ENCODE peak calls at places on chromosomes 1 and 21, in eight cellular contexts. One of them, this sample, is unnamed.

GRCh38 chr1:220818421-220819173 is 31.9 kb downstream of the MTARC1 start:
- DNase-seq in adrenal gland: no peak
- DNase-seq in SW480: no peak
- DNase-seq in endothelial cell of umbilical vein: peak; percentile 12
- DNase-seq in cortex of kidney: no peak
- DNase-seq in BJ: peak; percentile 93
- DNase-seq in Right ventricle myocardium superior: no peak
- DNase-seq in activated CD4-positive, alpha-beta T cell treated with anti-CD3 and anti-CD28 coated beads, Interleukin-2, amount 10 ng/mL, durations not matched to agents 7 days and 5 days: no peak
- DNase-seq in this sample: no peak

GRCh38 chr1:42860339-42861013 is 14.1 kb downstream of the ZNF691 start:
- DNase-seq in SW480: no peak
- DNase-seq in BJ: no peak
- DNase-seq in adrenal gland: no peak
- DNase-seq in Right ventricle myocardium superior: no peak
- DNase-seq in endothelial cell of umbilical vein: no peak
- DNase-seq in cortex of kidney: no peak
- DNase-seq in activated CD4-positive, alpha-beta T cell treated with anti-CD3 and anti-CD28 coated beads, Interleukin-2, amount 10 ng/mL, durations not matched to agents 7 days and 5 days: no peak
- DNase-seq in this sample: no peak

GRCh38 chr1:91201174-91201573 is 179.3 kb upstream of the ZNF644 start:
- DNase-seq in Right ventricle myocardium superior: no peak
- DNase-seq in adrenal gland: no peak
- DNase-seq in cortex of kidney: no peak
- DNase-seq in endothelial cell of umbilical vein: no peak
- DNase-seq in activated CD4-positive, alpha-beta T cell treated with anti-CD3 and anti-CD28 coated beads, Interleukin-2, amount 10 ng/mL, durations not matched to agents 7 days and 5 days: no peak
- DNase-seq in BJ: no peak
- DNase-seq in SW480: no peak
- DNase-seq in this sample: no peak

GRCh38 chr1:156684227-156684782 is 7.1 kb upstream of the NES start:
- DNase-seq in endothelial cell of umbilical vein: no peak
- DNase-seq in activated CD4-positive, alpha-beta T cell treated with anti-CD3 and anti-CD28 coated beads, Interleukin-2, amount 10 ng/mL, durations not matched to agents 7 days and 5 days: peak; percentile 54
- DNase-seq in BJ: no peak
- DNase-seq in adrenal gland: no peak
- DNase-seq in cortex of kidney: no peak
- DNase-seq in SW480: no peak
- DNase-seq in Right ventricle myocardium superior: no peak
- DNase-seq in this sample: no peak

GRCh38 chr1:197496722-197497121 is 228.7 kb downstream of the CRB1 start:
- DNase-seq in BJ: no peak
- DNase-seq in cortex of kidney: no peak
- DNase-seq in SW480: no peak
- DNase-seq in endothelial cell of umbilical vein: no peak
- DNase-seq in activated CD4-positive, alpha-beta T cell treated with anti-CD3 and anti-CD28 coated beads, Interleukin-2, amount 10 ng/mL, durations not matched to agents 7 days and 5 days: no peak
- DNase-seq in Right ventricle myocardium superior: no peak
- DNase-seq in adrenal gland: no peak
- DNase-seq in this sample: no peak

GRCh38 chr1:15345711-15346355 is 63.9 kb upstream of the EFHD2 start:
- DNase-seq in BJ: no peak
- DNase-seq in SW480: peak; percentile 74
- DNase-seq in activated CD4-positive, alpha-beta T cell treated with anti-CD3 and anti-CD28 coated beads, Interleukin-2, amount 10 ng/mL, durations not matched to agents 7 days and 5 days: peak; percentile 59
- DNase-seq in Right ventricle myocardium superior: peak; percentile 76
- DNase-seq in adrenal gland: no peak
- DNase-seq in cortex of kidney: no peak
- DNase-seq in endothelial cell of umbilical vein: no peak
- DNase-seq in this sample: peak; percentile 79

GRCh38 chr21:27526451-27526850 is 559.6 kb upstream of the ADAMTS5 start:
- DNase-seq in endothelial cell of umbilical vein: no peak
- DNase-seq in cortex of kidney: no peak
- DNase-seq in SW480: no peak
- DNase-seq in Right ventricle myocardium superior: peak; percentile 43
- DNase-seq in activated CD4-positive, alpha-beta T cell treated with anti-CD3 and anti-CD28 coated beads, Interleukin-2, amount 10 ng/mL, durations not matched to agents 7 days and 5 days: no peak
- DNase-seq in BJ: no peak
- DNase-seq in adrenal gland: no peak
- DNase-seq in this sample: peak; percentile 43

GRCh38 chr1:35463232-35463631 is 94.0 kb downstream of the KIAA0319L start:
- DNase-seq in cortex of kidney: no peak
- DNase-seq in BJ: no peak
- DNase-seq in activated CD4-positive, alpha-beta T cell treated with anti-CD3 and anti-CD28 coated beads, Interleukin-2, amount 10 ng/mL, durations not matched to agents 7 days and 5 days: no peak
- DNase-seq in endothelial cell of umbilical vein: no peak
- DNase-seq in adrenal gland: no peak
- DNase-seq in SW480: no peak
- DNase-seq in Right ventricle myocardium superior: no peak
- DNase-seq in this sample: no peak

GRCh38 chr1:44048816-44049215 is 17.6 kb upstream of the SLC6A9 start:
- DNase-seq in endothelial cell of umbilical vein: no peak
- DNase-seq in SW480: no peak
- DNase-seq in BJ: no peak
- DNase-seq in adrenal gland: no peak
- DNase-seq in cortex of kidney: no peak
- DNase-seq in Right ventricle myocardium superior: no peak
- DNase-seq in activated CD4-positive, alpha-beta T cell treated with anti-CD3 and anti-CD28 coated beads, Interleukin-2, amount 10 ng/mL, durations not matched to agents 7 days and 5 days: no peak
- DNase-seq in this sample: no peak

GRCh38 chr1:25695066-25695990 is 78.7 kb downstream of the MAN1C1 start:
- DNase-seq in BJ: peak; percentile 91
- DNase-seq in SW480: no peak
- DNase-seq in Right ventricle myocardium superior: peak; percentile 87
- DNase-seq in endothelial cell of umbilical vein: peak; percentile 87
- DNase-seq in adrenal gland: peak; percentile 90
- DNase-seq in activated CD4-positive, alpha-beta T cell treated with anti-CD3 and anti-CD28 coated beads, Interleukin-2, amount 10 ng/mL, durations not matched to agents 7 days and 5 days: no peak
- DNase-seq in cortex of kidney: no peak
- DNase-seq in this sample: peak; percentile 93

GRCh38 chr21:35783686-35784085 is 276.6 kb downstream of the SETD4 start:
- DNase-seq in activated CD4-positive, alpha-beta T cell treated with anti-CD3 and anti-CD28 coated beads, Interleukin-2, amount 10 ng/mL, durations not matched to agents 7 days and 5 days: no peak
- DNase-seq in adrenal gland: no peak
- DNase-seq in Right ventricle myocardium superior: no peak
- DNase-seq in SW480: peak; percentile 66
- DNase-seq in endothelial cell of umbilical vein: no peak
- DNase-seq in BJ: no peak
- DNase-seq in cortex of kidney: no peak
- DNase-seq in this sample: no peak

GRCh38 chr1:236953161-236953560 is 51.1 kb downstream of the MT1HL1 start:
- DNase-seq in BJ: no peak
- DNase-seq in activated CD4-positive, alpha-beta T cell treated with anti-CD3 and anti-CD28 coated beads, Interleukin-2, amount 10 ng/mL, durations not matched to agents 7 days and 5 days: no peak
- DNase-seq in Right ventricle myocardium superior: no peak
- DNase-seq in SW480: no peak
- DNase-seq in cortex of kidney: no peak
- DNase-seq in endothelial cell of umbilical vein: no peak
- DNase-seq in adrenal gland: no peak
- DNase-seq in this sample: no peak

GRCh38 chr1:109817881-109818280 is 54.2 kb upstream of the EPS8L3 start:
- DNase-seq in SW480: no peak
- DNase-seq in adrenal gland: no peak
- DNase-seq in endothelial cell of umbilical vein: no peak
- DNase-seq in BJ: no peak
- DNase-seq in activated CD4-positive, alpha-beta T cell treated with anti-CD3 and anti-CD28 coated beads, Interleukin-2, amount 10 ng/mL, durations not matched to agents 7 days and 5 days: no peak
- DNase-seq in cortex of kidney: no peak
- DNase-seq in Right ventricle myocardium superior: no peak
- DNase-seq in this sample: no peak

GRCh38 chr21:42570841-42571387 is 57.3 kb downstream of the SLC37A1 start:
- DNase-seq in SW480: no peak
- DNase-seq in endothelial cell of umbilical vein: no peak
- DNase-seq in Right ventricle myocardium superior: peak; percentile 34
- DNase-seq in activated CD4-positive, alpha-beta T cell treated with anti-CD3 and anti-CD28 coated beads, Interleukin-2, amount 10 ng/mL, durations not matched to agents 7 days and 5 days: no peak
- DNase-seq in BJ: no peak
- DNase-seq in adrenal gland: peak; percentile 31
- DNase-seq in cortex of kidney: no peak
- DNase-seq in this sample: no peak

GRCh38 chr1:197463142-197463541 is 195.1 kb downstream of the CRB1 start:
- DNase-seq in cortex of kidney: no peak
- DNase-seq in BJ: no peak
- DNase-seq in adrenal gland: no peak
- DNase-seq in activated CD4-positive, alpha-beta T cell treated with anti-CD3 and anti-CD28 coated beads, Interleukin-2, amount 10 ng/mL, durations not matched to agents 7 days and 5 days: no peak
- DNase-seq in Right ventricle myocardium superior: no peak
- DNase-seq in endothelial cell of umbilical vein: no peak
- DNase-seq in SW480: no peak
- DNase-seq in this sample: no peak

GRCh38 chr1:206933333-206933945 is 11.7 kb upstream of the FCMR start:
- DNase-seq in Right ventricle myocardium superior: peak; percentile 63
- DNase-seq in SW480: no peak
- DNase-seq in adrenal gland: peak; percentile 56
- DNase-seq in cortex of kidney: no peak
- DNase-seq in activated CD4-positive, alpha-beta T cell treated with anti-CD3 and anti-CD28 coated beads, Interleukin-2, amount 10 ng/mL, durations not matched to agents 7 days and 5 days: peak; percentile 70
- DNase-seq in BJ: no peak
- DNase-seq in endothelial cell of umbilical vein: peak; percentile 11
- DNase-seq in this sample: no peak

GRCh38 chr1:174998569-174999215 is 1.1 kb upstream of the CACYBP start:
- DNase-seq in BJ: no peak
- DNase-seq in activated CD4-positive, alpha-beta T cell treated with anti-CD3 and anti-CD28 coated beads, Interleukin-2, amount 10 ng/mL, durations not matched to agents 7 days and 5 days: peak; percentile 58
- DNase-seq in endothelial cell of umbilical vein: peak; percentile 59
- DNase-seq in SW480: peak; percentile 82
- DNase-seq in cortex of kidney: no peak
- DNase-seq in Right ventricle myocardium superior: no peak
- DNase-seq in adrenal gland: peak; percentile 53
- DNase-seq in this sample: peak; percentile 49

GRCh38 chr1:2212542-2213491 is 15.3 kb upstream of the SKI start:
- DNase-seq in SW480: peak; percentile 62
- DNase-seq in activated CD4-positive, alpha-beta T cell treated with anti-CD3 and anti-CD28 coated beads, Interleukin-2, amount 10 ng/mL, durations not matched to agents 7 days and 5 days: peak; percentile 72
- DNase-seq in Right ventricle myocardium superior: peak; percentile 94
- DNase-seq in endothelial cell of umbilical vein: peak; percentile 97
- DNase-seq in adrenal gland: peak; percentile 95
- DNase-seq in cortex of kidney: no peak
- DNase-seq in BJ: peak; percentile 87
- DNase-seq in this sample: peak; percentile 96

GRCh38 chr21:37270576-37271365 is 3.6 kb upstream of the VPS26C start:
- DNase-seq in endothelial cell of umbilical vein: no peak
- DNase-seq in adrenal gland: no peak
- DNase-seq in SW480: no peak
- DNase-seq in Right ventricle myocardium superior: no peak
- DNase-seq in cortex of kidney: no peak
- DNase-seq in BJ: no peak
- DNase-seq in activated CD4-positive, alpha-beta T cell treated with anti-CD3 and anti-CD28 coated beads, Interleukin-2, amount 10 ng/mL, durations not matched to agents 7 days and 5 days: no peak
- DNase-seq in this sample: no peak

GRCh38 chr1:65339866-65340483 is 30.6 kb downstream of the DNAJC6 start:
- DNase-seq in adrenal gland: no peak
- DNase-seq in BJ: no peak
- DNase-seq in cortex of kidney: no peak
- DNase-seq in SW480: peak; percentile 29
- DNase-seq in activated CD4-positive, alpha-beta T cell treated with anti-CD3 and anti-CD28 coated beads, Interleukin-2, amount 10 ng/mL, durations not matched to agents 7 days and 5 days: no peak
- DNase-seq in Right ventricle myocardium superior: no peak
- DNase-seq in endothelial cell of umbilical vein: peak; percentile 21
- DNase-seq in this sample: no peak

GRCh38 chr1:27395441-27396195 is 3.2 kb downstream of the GPR3 start:
- DNase-seq in endothelial cell of umbilical vein: peak; percentile 59
- DNase-seq in activated CD4-positive, alpha-beta T cell treated with anti-CD3 and anti-CD28 coated beads, Interleukin-2, amount 10 ng/mL, durations not matched to agents 7 days and 5 days: peak; percentile 84
- DNase-seq in Right ventricle myocardium superior: peak; percentile 86
- DNase-seq in cortex of kidney: no peak
- DNase-seq in BJ: no peak
- DNase-seq in adrenal gland: peak; percentile 84
- DNase-seq in SW480: peak; percentile 73
- DNase-seq in this sample: peak; percentile 91

GRCh38 chr1:41158147-41158875 is 83.8 kb downstream of the SCMH1 start:
- DNase-seq in activated CD4-positive, alpha-beta T cell treated with anti-CD3 and anti-CD28 coated beads, Interleukin-2, amount 10 ng/mL, durations not matched to agents 7 days and 5 days: no peak
- DNase-seq in Right ventricle myocardium superior: no peak
- DNase-seq in adrenal gland: no peak
- DNase-seq in SW480: no peak
- DNase-seq in endothelial cell of umbilical vein: no peak
- DNase-seq in BJ: no peak
- DNase-seq in cortex of kidney: no peak
- DNase-seq in this sample: no peak

GRCh38 chr1:244053831-244054230 is 2.7 kb downstream of the ZBTB18 start:
- DNase-seq in endothelial cell of umbilical vein: no peak
- DNase-seq in adrenal gland: no peak
- DNase-seq in cortex of kidney: no peak
- DNase-seq in SW480: no peak
- DNase-seq in activated CD4-positive, alpha-beta T cell treated with anti-CD3 and anti-CD28 coated beads, Interleukin-2, amount 10 ng/mL, durations not matched to agents 7 days and 5 days: no peak
- DNase-seq in BJ: no peak
- DNase-seq in Right ventricle myocardium superior: no peak
- DNase-seq in this sample: no peak

GRCh38 chr1:51331206-51332100 is 1.1 kb upstream of the TTC39A start:
- DNase-seq in BJ: no peak
- DNase-seq in adrenal gland: peak; percentile 65
- DNase-seq in Right ventricle myocardium superior: no peak
- DNase-seq in SW480: peak; percentile 84
- DNase-seq in endothelial cell of umbilical vein: peak; percentile 41
- DNase-seq in cortex of kidney: no peak
- DNase-seq in activated CD4-positive, alpha-beta T cell treated with anti-CD3 and anti-CD28 coated beads, Interleukin-2, amount 10 ng/mL, durations not matched to agents 7 days and 5 days: no peak
- DNase-seq in this sample: peak; percentile 44

GRCh38 chr21:46124083-46124925 is 26.4 kb downstream of the COL6A2 start:
- DNase-seq in BJ: no peak
- DNase-seq in cortex of kidney: no peak
- DNase-seq in SW480: no peak
- DNase-seq in adrenal gland: no peak
- DNase-seq in Right ventricle myocardium superior: peak; percentile 34
- DNase-seq in endothelial cell of umbilical vein: no peak
- DNase-seq in activated CD4-positive, alpha-beta T cell treated with anti-CD3 and anti-CD28 coated beads, Interleukin-2, amount 10 ng/mL, durations not matched to agents 7 days and 5 days: no peak
- DNase-seq in this sample: peak; percentile 11